ENCODE peak calls at places on chromosomes 12 and 14, in eight cellular contexts. One of them, this sample, is unnamed.

GRCh38 chr12:107359382-107359781 is 266.0 kb upstream of the CRY1 start:
- ATAC-seq in IMR-90: peak
- ATAC-seq in left colon: no peak
- ATAC-seq in aorta: no peak
- ATAC-seq in left ventricle myocardium superior: no peak
- ATAC-seq in activated naive CD4-positive, alpha-beta T cell treated with anti-CD3 and anti-CD28 coated beads, Interleukin-2, amount 50 U/mL, for 72 hours: no peak
- ATAC-seq in stimulated activated naive CD8-positive, alpha-beta T cell treated with anti-CD3 and anti-CD28 coated beads, Interleukin-15, Interleukin-2, amounts not matched to agents 100 U/mL and 50 U/mL, for 24 hours: no peak
- ATAC-seq in right cardiac atrium: no peak
- ATAC-seq in this sample: peak

GRCh38 chr14:67416085-67416484 is 4.1 kb upstream of the PLEK2 start:
- ATAC-seq in IMR-90: no peak
- ATAC-seq in left colon: no peak
- ATAC-seq in aorta: no peak
- ATAC-seq in left ventricle myocardium superior: no peak
- ATAC-seq in activated naive CD4-positive, alpha-beta T cell treated with anti-CD3 and anti-CD28 coated beads, Interleukin-2, amount 50 U/mL, for 72 hours: no peak
- ATAC-seq in stimulated activated naive CD8-positive, alpha-beta T cell treated with anti-CD3 and anti-CD28 coated beads, Interleukin-15, Interleukin-2, amounts not matched to agents 100 U/mL and 50 U/mL, for 24 hours: no peak
- ATAC-seq in right cardiac atrium: no peak
- ATAC-seq in this sample: no peak

GRCh38 chr12:89087149-89087834 is 265.0 kb downstream of the DUSP6 start:
- ATAC-seq in IMR-90: no peak
- ATAC-seq in left colon: peak
- ATAC-seq in aorta: no peak
- ATAC-seq in left ventricle myocardium superior: no peak
- ATAC-seq in activated naive CD4-positive, alpha-beta T cell treated with anti-CD3 and anti-CD28 coated beads, Interleukin-2, amount 50 U/mL, for 72 hours: no peak
- ATAC-seq in stimulated activated naive CD8-positive, alpha-beta T cell treated with anti-CD3 and anti-CD28 coated beads, Interleukin-15, Interleukin-2, amounts not matched to agents 100 U/mL and 50 U/mL, for 24 hours: no peak
- ATAC-seq in right cardiac atrium: no peak
- ATAC-seq in this sample: no peak

GRCh38 chr12:113899844-113900471 is 66.2 kb downstream of the RBM19 start:
- ATAC-seq in IMR-90: no peak
- ATAC-seq in left colon: no peak
- ATAC-seq in aorta: no peak
- ATAC-seq in left ventricle myocardium superior: peak
- ATAC-seq in activated naive CD4-positive, alpha-beta T cell treated with anti-CD3 and anti-CD28 coated beads, Interleukin-2, amount 50 U/mL, for 72 hours: no peak
- ATAC-seq in stimulated activated naive CD8-positive, alpha-beta T cell treated with anti-CD3 and anti-CD28 coated beads, Interleukin-15, Interleukin-2, amounts not matched to agents 100 U/mL and 50 U/mL, for 24 hours: no peak
- ATAC-seq in right cardiac atrium: no peak
- ATAC-seq in this sample: no peak

GRCh38 chr14:96574633-96575191 is 72.5 kb downstream of the PAPOLA start:
- ATAC-seq in IMR-90: peak
- ATAC-seq in left colon: no peak
- ATAC-seq in aorta: no peak
- ATAC-seq in left ventricle myocardium superior: peak
- ATAC-seq in activated naive CD4-positive, alpha-beta T cell treated with anti-CD3 and anti-CD28 coated beads, Interleukin-2, amount 50 U/mL, for 72 hours: no peak
- ATAC-seq in stimulated activated naive CD8-positive, alpha-beta T cell treated with anti-CD3 and anti-CD28 coated beads, Interleukin-15, Interleukin-2, amounts not matched to agents 100 U/mL and 50 U/mL, for 24 hours: no peak
- ATAC-seq in right cardiac atrium: peak
- ATAC-seq in this sample: peak

GRCh38 chr14:70601162-70601561 is 707 bp upstream of the MED6 start:
- ATAC-seq in IMR-90: peak
- ATAC-seq in left colon: no peak
- ATAC-seq in aorta: no peak
- ATAC-seq in left ventricle myocardium superior: peak
- ATAC-seq in activated naive CD4-positive, alpha-beta T cell treated with anti-CD3 and anti-CD28 coated beads, Interleukin-2, amount 50 U/mL, for 72 hours: no peak
- ATAC-seq in stimulated activated naive CD8-positive, alpha-beta T cell treated with anti-CD3 and anti-CD28 coated beads, Interleukin-15, Interleukin-2, amounts not matched to agents 100 U/mL and 50 U/mL, for 24 hours: no peak
- ATAC-seq in right cardiac atrium: no peak
- ATAC-seq in this sample: peak

GRCh38 chr14:74959596-74960180 is 4.3 kb upstream of the PGF start:
- ATAC-seq in IMR-90: no peak
- ATAC-seq in left colon: no peak
- ATAC-seq in aorta: no peak
- ATAC-seq in left ventricle myocardium superior: no peak
- ATAC-seq in activated naive CD4-positive, alpha-beta T cell treated with anti-CD3 and anti-CD28 coated beads, Interleukin-2, amount 50 U/mL, for 72 hours: no peak
- ATAC-seq in stimulated activated naive CD8-positive, alpha-beta T cell treated with anti-CD3 and anti-CD28 coated beads, Interleukin-15, Interleukin-2, amounts not matched to agents 100 U/mL and 50 U/mL, for 24 hours: no peak
- ATAC-seq in right cardiac atrium: no peak
- ATAC-seq in this sample: no peak

GRCh38 chr12:49824886-49825285 is 3.3 kb downstream of the NCKAP5L start:
- ATAC-seq in IMR-90: peak
- ATAC-seq in left colon: no peak
- ATAC-seq in aorta: no peak
- ATAC-seq in left ventricle myocardium superior: peak
- ATAC-seq in activated naive CD4-positive, alpha-beta T cell treated with anti-CD3 and anti-CD28 coated beads, Interleukin-2, amount 50 U/mL, for 72 hours: no peak
- ATAC-seq in stimulated activated naive CD8-positive, alpha-beta T cell treated with anti-CD3 and anti-CD28 coated beads, Interleukin-15, Interleukin-2, amounts not matched to agents 100 U/mL and 50 U/mL, for 24 hours: no peak
- ATAC-seq in right cardiac atrium: no peak
- ATAC-seq in this sample: no peak

GRCh38 chr12:47272412-47273190 is 192.8 kb upstream of the AMIGO2 start:
- ATAC-seq in IMR-90: no peak
- ATAC-seq in left colon: no peak
- ATAC-seq in aorta: no peak
- ATAC-seq in left ventricle myocardium superior: no peak
- ATAC-seq in activated naive CD4-positive, alpha-beta T cell treated with anti-CD3 and anti-CD28 coated beads, Interleukin-2, amount 50 U/mL, for 72 hours: no peak
- ATAC-seq in stimulated activated naive CD8-positive, alpha-beta T cell treated with anti-CD3 and anti-CD28 coated beads, Interleukin-15, Interleukin-2, amounts not matched to agents 100 U/mL and 50 U/mL, for 24 hours: no peak
- ATAC-seq in right cardiac atrium: no peak
- ATAC-seq in this sample: no peak

GRCh38 chr12:87866602-87867292 is 162.5 kb downstream of the C12orf50 start:
- ATAC-seq in IMR-90: peak
- ATAC-seq in left colon: no peak
- ATAC-seq in aorta: no peak
- ATAC-seq in left ventricle myocardium superior: no peak
- ATAC-seq in activated naive CD4-positive, alpha-beta T cell treated with anti-CD3 and anti-CD28 coated beads, Interleukin-2, amount 50 U/mL, for 72 hours: no peak
- ATAC-seq in stimulated activated naive CD8-positive, alpha-beta T cell treated with anti-CD3 and anti-CD28 coated beads, Interleukin-15, Interleukin-2, amounts not matched to agents 100 U/mL and 50 U/mL, for 24 hours: no peak
- ATAC-seq in right cardiac atrium: no peak
- ATAC-seq in this sample: peak

GRCh38 chr12:14884458-14884878 is 1.2 kb downstream of the MGP start:
- ATAC-seq in IMR-90: peak
- ATAC-seq in left colon: peak
- ATAC-seq in aorta: peak
- ATAC-seq in left ventricle myocardium superior: peak
- ATAC-seq in activated naive CD4-positive, alpha-beta T cell treated with anti-CD3 and anti-CD28 coated beads, Interleukin-2, amount 50 U/mL, for 72 hours: peak
- ATAC-seq in stimulated activated naive CD8-positive, alpha-beta T cell treated with anti-CD3 and anti-CD28 coated beads, Interleukin-15, Interleukin-2, amounts not matched to agents 100 U/mL and 50 U/mL, for 24 hours: peak
- ATAC-seq in right cardiac atrium: peak
- ATAC-seq in this sample: peak

GRCh38 chr12:72433298-72433697 is 161.1 kb downstream of the TRHDE start:
- ATAC-seq in IMR-90: no peak
- ATAC-seq in left colon: peak
- ATAC-seq in aorta: no peak
- ATAC-seq in left ventricle myocardium superior: no peak
- ATAC-seq in activated naive CD4-positive, alpha-beta T cell treated with anti-CD3 and anti-CD28 coated beads, Interleukin-2, amount 50 U/mL, for 72 hours: no peak
- ATAC-seq in stimulated activated naive CD8-positive, alpha-beta T cell treated with anti-CD3 and anti-CD28 coated beads, Interleukin-15, Interleukin-2, amounts not matched to agents 100 U/mL and 50 U/mL, for 24 hours: no peak
- ATAC-seq in right cardiac atrium: no peak
- ATAC-seq in this sample: no peak

GRCh38 chr12:121822393-121823100 is 18.7 kb downstream of the SETD1B start:
- ATAC-seq in IMR-90: no peak
- ATAC-seq in left colon: no peak
- ATAC-seq in aorta: peak
- ATAC-seq in left ventricle myocardium superior: peak
- ATAC-seq in activated naive CD4-positive, alpha-beta T cell treated with anti-CD3 and anti-CD28 coated beads, Interleukin-2, amount 50 U/mL, for 72 hours: no peak
- ATAC-seq in stimulated activated naive CD8-positive, alpha-beta T cell treated with anti-CD3 and anti-CD28 coated beads, Interleukin-15, Interleukin-2, amounts not matched to agents 100 U/mL and 50 U/mL, for 24 hours: no peak
- ATAC-seq in right cardiac atrium: peak
- ATAC-seq in this sample: no peak

GRCh38 chr12:109841356-109841755 is 8.2 kb upstream of the TRPV4 start:
- ATAC-seq in IMR-90: no peak
- ATAC-seq in left colon: no peak
- ATAC-seq in aorta: no peak
- ATAC-seq in left ventricle myocardium superior: no peak
- ATAC-seq in activated naive CD4-positive, alpha-beta T cell treated with anti-CD3 and anti-CD28 coated beads, Interleukin-2, amount 50 U/mL, for 72 hours: no peak
- ATAC-seq in stimulated activated naive CD8-positive, alpha-beta T cell treated with anti-CD3 and anti-CD28 coated beads, Interleukin-15, Interleukin-2, amounts not matched to agents 100 U/mL and 50 U/mL, for 24 hours: no peak
- ATAC-seq in right cardiac atrium: no peak
- ATAC-seq in this sample: no peak

GRCh38 chr14:105468621-105469241 is 5.9 kb upstream of the CRIP2 start:
- ATAC-seq in IMR-90: no peak
- ATAC-seq in left colon: no peak
- ATAC-seq in aorta: peak
- ATAC-seq in left ventricle myocardium superior: peak
- ATAC-seq in activated naive CD4-positive, alpha-beta T cell treated with anti-CD3 and anti-CD28 coated beads, Interleukin-2, amount 50 U/mL, for 72 hours: no peak
- ATAC-seq in stimulated activated naive CD8-positive, alpha-beta T cell treated with anti-CD3 and anti-CD28 coated beads, Interleukin-15, Interleukin-2, amounts not matched to agents 100 U/mL and 50 U/mL, for 24 hours: no peak
- ATAC-seq in right cardiac atrium: no peak
- ATAC-seq in this sample: no peak

GRCh38 chr12:18752280-18752920 is 14.5 kb downstream of the CAPZA3 start:
- ATAC-seq in IMR-90: peak
- ATAC-seq in left colon: no peak
- ATAC-seq in aorta: peak
- ATAC-seq in left ventricle myocardium superior: peak
- ATAC-seq in activated naive CD4-positive, alpha-beta T cell treated with anti-CD3 and anti-CD28 coated beads, Interleukin-2, amount 50 U/mL, for 72 hours: no peak
- ATAC-seq in stimulated activated naive CD8-positive, alpha-beta T cell treated with anti-CD3 and anti-CD28 coated beads, Interleukin-15, Interleukin-2, amounts not matched to agents 100 U/mL and 50 U/mL, for 24 hours: no peak
- ATAC-seq in right cardiac atrium: peak
- ATAC-seq in this sample: no peak